ENCODE peak calls at places on chromosomes 6 and 20, in four cellular contexts. One of them, this sample, is unnamed.

GRCh38 chr6:8219352-8219943 is 117.1 kb upstream of the EEF1E1 start:
- DNase-seq in stimulated activated CD4-positive, alpha-beta T cell treated with anti-CD3 and anti-CD28 coated beads, TNF-alpha, amount 100 ng/mL, for 48 hours: peak; percentile 27
- DNase-seq in cardiac fibroblast: peak; percentile 67
- DNase-seq in aorta: no peak
- DNase-seq in this sample: peak; percentile 76

GRCh38 chr20:62027116-62027515 is 38.6 kb downstream of the TAF4 start:
- DNase-seq in cardiac fibroblast: no peak
- DNase-seq in stimulated activated CD4-positive, alpha-beta T cell treated with anti-CD3 and anti-CD28 coated beads, TNF-alpha, amount 100 ng/mL, for 48 hours: no peak
- DNase-seq in aorta: peak; percentile 55
- DNase-seq in this sample: no peak

GRCh38 chr6:34130870-34131269 is 15.0 kb downstream of the GRM4 start:
- DNase-seq in stimulated activated CD4-positive, alpha-beta T cell treated with anti-CD3 and anti-CD28 coated beads, TNF-alpha, amount 100 ng/mL, for 48 hours: no peak
- DNase-seq in cardiac fibroblast: no peak
- DNase-seq in aorta: no peak
- DNase-seq in this sample: no peak

GRCh38 chr6:41200901-41201783 is at the start of gene TREML2:
- DNase-seq in cardiac fibroblast: no peak
- DNase-seq in stimulated activated CD4-positive, alpha-beta T cell treated with anti-CD3 and anti-CD28 coated beads, TNF-alpha, amount 100 ng/mL, for 48 hours: peak; percentile 21
- DNase-seq in aorta: no peak
- DNase-seq in this sample: no peak

GRCh38 chr6:163406320-163406719 is 8.2 kb upstream of the QKI start:
- DNase-seq in stimulated activated CD4-positive, alpha-beta T cell treated with anti-CD3 and anti-CD28 coated beads, TNF-alpha, amount 100 ng/mL, for 48 hours: no peak
- DNase-seq in aorta: no peak
- DNase-seq in cardiac fibroblast: no peak
- DNase-seq in this sample: no peak

GRCh38 chr6:38572186-38572813 is 67.4 kb downstream of the BTBD9 start:
- DNase-seq in cardiac fibroblast: no peak
- DNase-seq in stimulated activated CD4-positive, alpha-beta T cell treated with anti-CD3 and anti-CD28 coated beads, TNF-alpha, amount 100 ng/mL, for 48 hours: no peak
- DNase-seq in aorta: no peak
- DNase-seq in this sample: peak; percentile 84

GRCh38 chr6:111813247-111814162 is 59.7 kb downstream of the FYN start:
- DNase-seq in cardiac fibroblast: peak; percentile 17
- DNase-seq in stimulated activated CD4-positive, alpha-beta T cell treated with anti-CD3 and anti-CD28 coated beads, TNF-alpha, amount 100 ng/mL, for 48 hours: no peak
- DNase-seq in aorta: no peak
- DNase-seq in this sample: no peak

GRCh38 chr6:161429921-161430490 is 156.1 kb upstream of the AGPAT4 start:
- DNase-seq in stimulated activated CD4-positive, alpha-beta T cell treated with anti-CD3 and anti-CD28 coated beads, TNF-alpha, amount 100 ng/mL, for 48 hours: no peak
- DNase-seq in aorta: no peak
- DNase-seq in cardiac fibroblast: peak; percentile 44
- DNase-seq in this sample: peak; percentile 58